ENCODE peak calls at places on chromosomes 6 and 20, in five cellular contexts. O is HFFc6, M is hepatic stellate cell, E is T follicular helper cell, H is PC-3. T is an unnamed sample.

GRCh38 chr6:90216081-90216977 is 80.3 kb downstream of the BACH2 start:
- DNase-seq in O (no peak), M (no peak), E (peak; percentile 21), H (no peak), T (no peak)

GRCh38 chr20:53574819-53575218 is 18.8 kb downstream of the ZNF217 start:
- DNase-seq in O (no peak), M (no peak), E (no peak), H (no peak), T (no peak)

GRCh38 chr6:5205035-5205469 is 55.7 kb downstream of the LYRM4 start:
- DNase-seq in O (no peak), M (no peak), E (no peak), H (no peak), T (no peak)

GRCh38 chr6:157761331-157761921 is 61.6 kb upstream of the SNX9 start:
- DNase-seq in O (peak; percentile 45), M (peak; percentile 57), E (peak; percentile 19), H (peak; percentile 62), T (peak; percentile 68)

GRCh38 chr6:52399511-52400315 is 20.4 kb upstream of the EFHC1 start:
- DNase-seq in O (peak; percentile 49), M (peak; percentile 47), E (no peak), H (peak; percentile 72), T (peak; percentile 45)

GRCh38 chr6:101909376-101909775 is 515.9 kb downstream of the GRIK2 start:
- DNase-seq in O (no peak), M (no peak), E (no peak), H (no peak), T (no peak)

GRCh38 chr6:37021356-37022129 is 16.1 kb downstream of the FGD2 start:
- DNase-seq in O (peak; percentile 30), M (no peak), E (peak; percentile 58), H (peak; percentile 75), T (no peak)

GRCh38 chr6:31889331-31889972 is 8.0 kb downstream of the EHMT2 start:
- DNase-seq in O (no peak), M (no peak), E (no peak), H (no peak), T (no peak)

GRCh38 chr6:14333556-14334305 is 216.2 kb downstream of the CD83 start:
- DNase-seq in O (peak; percentile 17), M (no peak), E (no peak), H (no peak), T (no peak)

T was measured in foreskin melanocyte.